ENCODE peak calls at places on chromosomes 6 and 20, in six cellular contexts. One of them, this sample, is unnamed.

GRCh38 chr6:106731144-106731842 is 101.9 kb downstream of the QRSL1 start:
- DNase-seq in pons: no peak
- DNase-seq in T-helper 17 cell: no peak
- DNase-seq in left lung: no peak
- DNase-seq in iris pigment epithelial cell: no peak
- DNase-seq in endothelial cell: no peak
- DNase-seq in this sample: no peak

GRCh38 chr20:47681977-47682812 is 103.1 kb downstream of the SULF2 start:
- DNase-seq in pons: peak
- DNase-seq in T-helper 17 cell: no peak
- DNase-seq in left lung: peak
- DNase-seq in iris pigment epithelial cell: no peak
- DNase-seq in endothelial cell: no peak
- DNase-seq in this sample: no peak

GRCh38 chr6:132464538-132465256 is 48.2 kb downstream of the STX7 start:
- DNase-seq in pons: no peak
- DNase-seq in T-helper 17 cell: no peak
- DNase-seq in left lung: no peak
- DNase-seq in iris pigment epithelial cell: peak
- DNase-seq in endothelial cell: no peak
- DNase-seq in this sample: peak

GRCh38 chr6:36247691-36248090 is 22.2 kb upstream of the PNPLA1 start:
- DNase-seq in pons: no peak
- DNase-seq in T-helper 17 cell: no peak
- DNase-seq in left lung: no peak
- DNase-seq in iris pigment epithelial cell: peak
- DNase-seq in endothelial cell: no peak
- DNase-seq in this sample: peak

GRCh38 chr20:12555369-12555768 is 453.4 kb upstream of the SPTLC3 start:
- DNase-seq in pons: no peak
- DNase-seq in T-helper 17 cell: no peak
- DNase-seq in left lung: no peak
- DNase-seq in iris pigment epithelial cell: peak
- DNase-seq in endothelial cell: no peak
- DNase-seq in this sample: no peak

GRCh38 chr20:61966492-61967244 is 99.0 kb downstream of the TAF4 start:
- DNase-seq in pons: no peak
- DNase-seq in T-helper 17 cell: no peak
- DNase-seq in left lung: no peak
- DNase-seq in iris pigment epithelial cell: no peak
- DNase-seq in endothelial cell: no peak
- DNase-seq in this sample: no peak

GRCh38 chr20:34445177-34446065 is 70.8 kb upstream of the DYNLRB1 start:
- DNase-seq in pons: peak
- DNase-seq in T-helper 17 cell: no peak
- DNase-seq in left lung: no peak
- DNase-seq in iris pigment epithelial cell: no peak
- DNase-seq in endothelial cell: no peak
- DNase-seq in this sample: no peak

GRCh38 chr6:116572162-116572561 is 858 bp downstream of the RWDD1 start:
- DNase-seq in pons: no peak
- DNase-seq in T-helper 17 cell: no peak
- DNase-seq in left lung: no peak
- DNase-seq in iris pigment epithelial cell: peak
- DNase-seq in endothelial cell: no peak
- DNase-seq in this sample: peak

GRCh38 chr20:46010491-46011405 is 2.0 kb downstream of the MMP9 start:
- DNase-seq in pons: no peak
- DNase-seq in T-helper 17 cell: peak
- DNase-seq in left lung: no peak
- DNase-seq in iris pigment epithelial cell: no peak
- DNase-seq in endothelial cell: no peak
- DNase-seq in this sample: no peak

GRCh38 chr20:40265872-40266533 is 423.0 kb downstream of the MAFB start:
- DNase-seq in pons: peak
- DNase-seq in T-helper 17 cell: no peak
- DNase-seq in left lung: no peak
- DNase-seq in iris pigment epithelial cell: peak
- DNase-seq in endothelial cell: peak
- DNase-seq in this sample: peak

GRCh38 chr6:73710470-73710869 is 14.5 kb downstream of the CD109 start:
- DNase-seq in pons: no peak
- DNase-seq in T-helper 17 cell: no peak
- DNase-seq in left lung: no peak
- DNase-seq in iris pigment epithelial cell: peak
- DNase-seq in endothelial cell: no peak
- DNase-seq in this sample: no peak

GRCh38 chr6:44222486-44222986 is 859 bp upstream of the SLC29A1 start:
- DNase-seq in pons: no peak
- DNase-seq in T-helper 17 cell: no peak
- DNase-seq in left lung: no peak
- DNase-seq in iris pigment epithelial cell: no peak
- DNase-seq in endothelial cell: no peak
- DNase-seq in this sample: no peak

GRCh38 chr6:71299541-71300470 is 11.2 kb downstream of the OGFRL1 start:
- DNase-seq in pons: no peak
- DNase-seq in T-helper 17 cell: no peak
- DNase-seq in left lung: no peak
- DNase-seq in iris pigment epithelial cell: no peak
- DNase-seq in endothelial cell: no peak
- DNase-seq in this sample: peak

GRCh38 chr6:110526731-110527130 is 50.3 kb upstream of the SLC22A16 start:
- DNase-seq in pons: no peak
- DNase-seq in T-helper 17 cell: no peak
- DNase-seq in left lung: no peak
- DNase-seq in iris pigment epithelial cell: no peak
- DNase-seq in endothelial cell: no peak
- DNase-seq in this sample: no peak

GRCh38 chr6:125503181-125503580 is 201.4 kb upstream of the HDDC2 start:
- DNase-seq in pons: no peak
- DNase-seq in T-helper 17 cell: no peak
- DNase-seq in left lung: no peak
- DNase-seq in iris pigment epithelial cell: no peak
- DNase-seq in endothelial cell: no peak
- DNase-seq in this sample: no peak

GRCh38 chr20:59611286-59611685 is 6.9 kb downstream of the PHACTR3 start:
- DNase-seq in pons: peak
- DNase-seq in T-helper 17 cell: no peak
- DNase-seq in left lung: no peak
- DNase-seq in iris pigment epithelial cell: no peak
- DNase-seq in endothelial cell: no peak
- DNase-seq in this sample: no peak

GRCh38 chr20:33680681-33681080 is 5.5 kb downstream of the E2F1 start:
- DNase-seq in pons: no peak
- DNase-seq in T-helper 17 cell: no peak
- DNase-seq in left lung: no peak
- DNase-seq in iris pigment epithelial cell: no peak
- DNase-seq in endothelial cell: no peak
- DNase-seq in this sample: no peak

GRCh38 chr6:88870728-88871330 is 92.6 kb downstream of the RNGTT start:
- DNase-seq in pons: peak
- DNase-seq in T-helper 17 cell: no peak
- DNase-seq in left lung: no peak
- DNase-seq in iris pigment epithelial cell: peak
- DNase-seq in endothelial cell: peak
- DNase-seq in this sample: peak

GRCh38 chr20:50140339-50140859 is 13.1 kb downstream of the PEDS1 start:
- DNase-seq in pons: no peak
- DNase-seq in T-helper 17 cell: no peak
- DNase-seq in left lung: no peak
- DNase-seq in iris pigment epithelial cell: no peak
- DNase-seq in endothelial cell: no peak
- DNase-seq in this sample: no peak

GRCh38 chr20:53695797-53696527 is 102.3 kb upstream of the ZNF217 start:
- DNase-seq in pons: no peak
- DNase-seq in T-helper 17 cell: no peak
- DNase-seq in left lung: no peak
- DNase-seq in iris pigment epithelial cell: no peak
- DNase-seq in endothelial cell: no peak
- DNase-seq in this sample: no peak

GRCh38 chr6:74597266-74597665 is 608.6 kb downstream of the COL12A1 start:
- DNase-seq in pons: no peak
- DNase-seq in T-helper 17 cell: no peak
- DNase-seq in left lung: no peak
- DNase-seq in iris pigment epithelial cell: peak
- DNase-seq in endothelial cell: no peak
- DNase-seq in this sample: no peak

GRCh38 chr20:39825950-39826349 is 863.1 kb downstream of the MAFB start:
- DNase-seq in pons: no peak
- DNase-seq in T-helper 17 cell: no peak
- DNase-seq in left lung: no peak
- DNase-seq in iris pigment epithelial cell: peak
- DNase-seq in endothelial cell: no peak
- DNase-seq in this sample: no peak

GRCh38 chr20:40489886-40490285 is 199.2 kb downstream of the MAFB start:
- DNase-seq in pons: no peak
- DNase-seq in T-helper 17 cell: no peak
- DNase-seq in left lung: no peak
- DNase-seq in iris pigment epithelial cell: peak
- DNase-seq in endothelial cell: no peak
- DNase-seq in this sample: peak

GRCh38 chr6:161079566-161080262 is 88.1 kb downstream of the MAP3K4 start:
- DNase-seq in pons: no peak
- DNase-seq in T-helper 17 cell: peak
- DNase-seq in left lung: no peak
- DNase-seq in iris pigment epithelial cell: peak
- DNase-seq in endothelial cell: no peak
- DNase-seq in this sample: peak

GRCh38 chr6:102619585-102619984 is 1226.1 kb downstream of the GRIK2 start:
- DNase-seq in pons: peak
- DNase-seq in T-helper 17 cell: no peak
- DNase-seq in left lung: no peak
- DNase-seq in iris pigment epithelial cell: peak
- DNase-seq in endothelial cell: peak
- DNase-seq in this sample: peak

GRCh38 chr6:21870071-21870729 is 276.6 kb downstream of the SOX4 start:
- DNase-seq in pons: no peak
- DNase-seq in T-helper 17 cell: no peak
- DNase-seq in left lung: no peak
- DNase-seq in iris pigment epithelial cell: no peak
- DNase-seq in endothelial cell: no peak
- DNase-seq in this sample: no peak

GRCh38 chr6:138590796-138591709 is 91.8 kb upstream of the NHSL1 start:
- DNase-seq in pons: peak
- DNase-seq in T-helper 17 cell: no peak
- DNase-seq in left lung: no peak
- DNase-seq in iris pigment epithelial cell: peak
- DNase-seq in endothelial cell: peak
- DNase-seq in this sample: peak

GRCh38 chr6:112464901-112465661 is 118.0 kb downstream of the RFPL4B start:
- DNase-seq in pons: no peak
- DNase-seq in T-helper 17 cell: no peak
- DNase-seq in left lung: no peak
- DNase-seq in iris pigment epithelial cell: no peak
- DNase-seq in endothelial cell: no peak
- DNase-seq in this sample: no peak

GRCh38 chr6:149935246-149935645 is 6.6 kb upstream of the ULBP2 start:
- DNase-seq in pons: no peak
- DNase-seq in T-helper 17 cell: no peak
- DNase-seq in left lung: no peak
- DNase-seq in iris pigment epithelial cell: peak
- DNase-seq in endothelial cell: no peak
- DNase-seq in this sample: no peak

GRCh38 chr6:121590438-121590837 is 155.0 kb downstream of the GJA1 start:
- DNase-seq in pons: no peak
- DNase-seq in T-helper 17 cell: no peak
- DNase-seq in left lung: no peak
- DNase-seq in iris pigment epithelial cell: peak
- DNase-seq in endothelial cell: no peak
- DNase-seq in this sample: no peak

GRCh38 chr6:115302731-115303130 is 758.0 kb downstream of the FRK start:
- DNase-seq in pons: no peak
- DNase-seq in T-helper 17 cell: no peak
- DNase-seq in left lung: no peak
- DNase-seq in iris pigment epithelial cell: no peak
- DNase-seq in endothelial cell: no peak
- DNase-seq in this sample: no peak

GRCh38 chr20:24972341-24972740 is 20.2 kb downstream of the APMAP start:
- DNase-seq in pons: no peak
- DNase-seq in T-helper 17 cell: no peak
- DNase-seq in left lung: no peak
- DNase-seq in iris pigment epithelial cell: no peak
- DNase-seq in endothelial cell: no peak
- DNase-seq in this sample: no peak

GRCh38 chr6:32883789-32884188 is 29.8 kb downstream of the PSMB9 start:
- DNase-seq in pons: no peak
- DNase-seq in T-helper 17 cell: no peak
- DNase-seq in left lung: peak
- DNase-seq in iris pigment epithelial cell: peak
- DNase-seq in endothelial cell: no peak
- DNase-seq in this sample: peak

GRCh38 chr20:17629678-17630089 is 52.4 kb downstream of the RRBP1 start:
- DNase-seq in pons: no peak
- DNase-seq in T-helper 17 cell: no peak
- DNase-seq in left lung: no peak
- DNase-seq in iris pigment epithelial cell: no peak
- DNase-seq in endothelial cell: no peak
- DNase-seq in this sample: no peak

GRCh38 chr6:7640607-7641577 is 50.9 kb downstream of the SNRNP48 start:
- DNase-seq in pons: no peak
- DNase-seq in T-helper 17 cell: no peak
- DNase-seq in left lung: no peak
- DNase-seq in iris pigment epithelial cell: peak
- DNase-seq in endothelial cell: no peak
- DNase-seq in this sample: peak

GRCh38 chr6:99348823-99349619 is 453 bp downstream of the FAXC start:
- DNase-seq in pons: no peak
- DNase-seq in T-helper 17 cell: no peak
- DNase-seq in left lung: no peak
- DNase-seq in iris pigment epithelial cell: no peak
- DNase-seq in endothelial cell: peak
- DNase-seq in this sample: peak

GRCh38 chr20:57953638-57954037 is 243.8 kb upstream of the PMEPA1 start:
- DNase-seq in pons: no peak
- DNase-seq in T-helper 17 cell: no peak
- DNase-seq in left lung: no peak
- DNase-seq in iris pigment epithelial cell: peak
- DNase-seq in endothelial cell: no peak
- DNase-seq in this sample: no peak

This sample was measured in mesendoderm.